ENCODE peak calls at places on chromosomes 6 and 20, in eight cellular contexts. E, S, G, J, H, L, C and B are unnamed samples.

GRCh38 chr20:62067547-62068260 is 2.0 kb upstream of the TAF4 start:
- DNase-seq in E (no peak), S (no peak), G (no peak), J (no peak), H (no peak), L (no peak), C (no peak), B (no peak)

GRCh38 chr6:81572020-81572419 is 180.5 kb downstream of the TENT5A start:
- DNase-seq in E (no peak), S (no peak), G (no peak), J (no peak), H (no peak), L (no peak), C (no peak), B (no peak)

GRCh38 chr6:116369540-116370327 is 1.0 kb upstream of the DSE start:
- DNase-seq in E (no peak), S (peak; percentile 8), G (no peak), J (no peak), H (no peak), L (no peak), C (no peak), B (no peak)

GRCh38 chr20:37298190-37298939 is 8.9 kb downstream of the MANBAL start:
- DNase-seq in E (no peak), S (no peak), G (no peak), J (no peak), H (no peak), L (no peak), C (no peak), B (no peak)

GRCh38 chr6:119241124-119241491 is 108.5 kb downstream of the MAN1A1 start:
- DNase-seq in E (no peak), S (peak; percentile 11), G (no peak), J (no peak), H (no peak), L (no peak), C (no peak), B (no peak)

GRCh38 chr6:114364295-114364694 is 21.5 kb upstream of the HS3ST5 start:
- DNase-seq in E (no peak), S (no peak), G (no peak), J (no peak), H (no peak), L (no peak), C (no peak), B (no peak)

GRCh38 chr6:21522007-21522758 is 71.4 kb upstream of the SOX4 start:
- DNase-seq in E (no peak), S (no peak), G (no peak), J (no peak), H (no peak), L (no peak), C (no peak), B (no peak)

GRCh38 chr20:35332540-35333200 is 40.4 kb upstream of the FAM83C start:
- DNase-seq in E (no peak), S (no peak), G (no peak), J (no peak), H (no peak), L (no peak), C (no peak), B (no peak)

GRCh38 chr6:39225543-39225942 is 3.7 kb downstream of the KCNK5 start:
- DNase-seq in E (no peak), S (peak; percentile 56), G (no peak), J (no peak), H (no peak), L (no peak), C (no peak), B (no peak)

GRCh38 chr6:111417181-111417585 is 65.8 kb downstream of the REV3L start:
- DNase-seq in E (no peak), S (no peak), G (peak; percentile 40), J (no peak), H (no peak), L (no peak), C (no peak), B (no peak)

GRCh38 chr6:133730881-133731280 is 158.0 kb upstream of the TCF21 start:
- DNase-seq in E (no peak), S (no peak), G (no peak), J (no peak), H (no peak), L (no peak), C (no peak), B (no peak)

GRCh38 chr20:38201356-38201755 is 36.3 kb upstream of the TGM2 start:
- DNase-seq in E (no peak), S (peak; percentile 72), G (no peak), J (no peak), H (peak; percentile 82), L (no peak), C (no peak), B (no peak)

GRCh38 chr6:25279748-25280616 is 808 bp downstream of the CARMIL1 start:
- DNase-seq in E (peak; percentile 14), S (peak; percentile 39), G (no peak), J (no peak), H (no peak), L (no peak), C (no peak), B (no peak)

GRCh38 chr6:110528051-110528929 is 51.9 kb upstream of the SLC22A16 start:
- DNase-seq in E (peak; percentile 30), S (no peak), G (peak; percentile 10), J (no peak), H (peak; percentile 66), L (peak; percentile 10), C (no peak), B (peak; percentile 40)

GRCh38 chr6:83514877-83515466 is 2.6 kb downstream of the PRSS35 start:
- DNase-seq in E (peak; percentile 4), S (no peak), G (no peak), J (no peak), H (no peak), L (peak; percentile 6), C (no peak), B (peak; percentile 38)

GRCh38 chr20:25304025-25304549 is 56.2 kb downstream of the PYGB start:
- DNase-seq in E (no peak), S (no peak), G (no peak), J (no peak), H (no peak), L (no peak), C (no peak), B (no peak)

GRCh38 chr20:47466193-47466592 is 35.5 kb upstream of the NCOA3 start:
- DNase-seq in E (no peak), S (no peak), G (no peak), J (no peak), H (no peak), L (no peak), C (no peak), B (no peak)

GRCh38 chr6:35494161-35494563 is 2.7 kb downstream of the TEAD3 start:
- DNase-seq in E (no peak), S (no peak), G (no peak), J (no peak), H (no peak), L (no peak), C (no peak), B (no peak)

GRCh38 chr6:101397199-101397598 is 3.7 kb downstream of the GRIK2 start:
- DNase-seq in E (no peak), S (no peak), G (no peak), J (no peak), H (no peak), L (no peak), C (no peak), B (no peak)

GRCh38 chr6:37630281-37630799 is 67.3 kb downstream of the MDGA1 start:
- DNase-seq in E (no peak), S (no peak), G (no peak), J (no peak), H (no peak), L (no peak), C (no peak), B (no peak)

GRCh38 chr20:61556116-61556515 is 304.1 kb downstream of the CDH4 start:
- DNase-seq in E (no peak), S (no peak), G (no peak), J (no peak), H (no peak), L (no peak), C (no peak), B (no peak)

GRCh38 chr20:18443841-18444240 is 23.0 kb downstream of the DZANK1 start:
- DNase-seq in E (no peak), S (no peak), G (no peak), J (no peak), H (no peak), L (no peak), C (no peak), B (no peak)

GRCh38 chr6:3403244-3404154 is 53.4 kb downstream of the SLC22A23 start:
- DNase-seq in E (no peak), S (peak; percentile 43), G (no peak), J (no peak), H (no peak), L (no peak), C (no peak), B (no peak)

GRCh38 chr20:63264002-63264401 is 8.6 kb upstream of the ARFGAP1 start:
- DNase-seq in E (no peak), S (no peak), G (no peak), J (no peak), H (no peak), L (no peak), C (no peak), B (no peak)

GRCh38 chr20:63492982-63493381 is 5.9 kb downstream of the EEF1A2 start:
- DNase-seq in E (no peak), S (no peak), G (no peak), J (peak; percentile 10), H (no peak), L (no peak), C (peak; percentile 29), B (no peak)

GRCh38 chr6:5752282-5752681 is 254.4 kb downstream of the NRN1 start:
- DNase-seq in E (no peak), S (peak; percentile 64), G (no peak), J (no peak), H (no peak), L (no peak), C (no peak), B (no peak)

GRCh38 chr20:21077809-21078345 is 28.3 kb downstream of the LINC00237 start:
- DNase-seq in E (no peak), S (no peak), G (no peak), J (no peak), H (no peak), L (no peak), C (no peak), B (no peak)

GRCh38 chr6:145372671-145373123 is 362.6 kb downstream of the EPM2A start:
- DNase-seq in E (no peak), S (peak; percentile 15), G (no peak), J (no peak), H (peak; percentile 61), L (no peak), C (peak; percentile 57), B (no peak)

GRCh38 chr20:45111799-45112471 is 3.0 kb downstream of the WFDC5 start:
- DNase-seq in E (no peak), S (peak; percentile 22), G (no peak), J (no peak), H (no peak), L (no peak), C (no peak), B (no peak)

GRCh38 chr6:134309227-134309626 is 8.7 kb downstream of the SGK1 start:
- DNase-seq in E (no peak), S (no peak), G (peak; percentile 39), J (no peak), H (no peak), L (no peak), C (no peak), B (no peak)